ENCODE peak calls at places on chromosome 20, in seven cellular contexts. S is retina; V is iPS DF 19.7; A is T-cell; W is NCI-H2029 treated with DMSO at 0.1 percent for 48 hours; C is effector CD4-positive, alpha-beta T cell; H is PC-9. D is an unnamed sample.
A peak's percentile ranks its signal among the peaks of the same experiment; 100 is the strongest.

GRCh38 chr20:21739682-21740081 is 34.2 kb downstream of the PAX1 start:
- DNase-seq in S (no peak), V (no peak), A (no peak), W (no peak), C (no peak), H (no peak), D (no peak)

GRCh38 chr20:32224463-32224862 is 16.8 kb downstream of the POFUT1 start:
- DNase-seq in S (no peak), V (no peak), A (no peak), W (no peak), C (no peak), H (no peak), D (no peak)

GRCh38 chr20:34639755-34640222 is 37.1 kb downstream of the PIGU start:
- DNase-seq in S (peak; percentile 15), V (no peak), A (no peak), W (peak; percentile 84), C (no peak), H (peak; percentile 27), D (no peak)

GRCh38 chr20:32444474-32445220 is 86.5 kb downstream of the ASXL1 start:
- DNase-seq in S (no peak), V (no peak), A (no peak), W (no peak), C (no peak), H (no peak), D (no peak)

GRCh38 chr20:61965606-61966491 is 99.8 kb downstream of the TAF4 start:
- DNase-seq in S (no peak), V (no peak), A (no peak), W (no peak), C (no peak), H (no peak), D (no peak)

GRCh38 chr20:35395728-35396127 is 16.0 kb downstream of the UQCC1 start:
- DNase-seq in S (no peak), V (no peak), A (no peak), W (no peak), C (no peak), H (no peak), D (peak; percentile 26)

GRCh38 chr20:9024596-9024995 is 44.3 kb upstream of the PLCB4 start:
- DNase-seq in S (no peak), V (no peak), A (no peak), W (no peak), C (no peak), H (no peak), D (no peak)

GRCh38 chr20:2914160-2914559 is 40.9 kb downstream of the PTPRA start:
- DNase-seq in S (no peak), V (no peak), A (no peak), W (no peak), C (no peak), H (no peak), D (no peak)

GRCh38 chr20:15597306-15597705 is 975.9 kb downstream of the KIF16B start:
- DNase-seq in S (no peak), V (no peak), A (no peak), W (no peak), C (no peak), H (no peak), D (no peak)